ENCODE peak calls at places on chromosomes 4 and X, in nine cellular contexts. One of them, this sample, is unnamed.

GRCh38 chr4:106329027-106329618 is 12.8 kb downstream of the AIMP1 start:
- DNase-seq in HT1080: peak
- DNase-seq in left ventricle myocardium superior: no peak
- DNase-seq in stimulated activated CD4-positive, alpha-beta T cell treated with anti-CD3 and anti-CD28 coated beads, Interleukin-15, amount 100 ng/mL, for 1 hour: no peak
- DNase-seq in NCI-H446: no peak
- DNase-seq in cardiac fibroblast: peak
- DNase-seq in GM12864: no peak
- DNase-seq in PC-3: peak
- DNase-seq in NCI-H1092 treated with DMSO at 0.1 percent for 48 hours: peak
- DNase-seq in this sample: no peak

GRCh38 chrX:68717196-68717595 is 69.7 kb downstream of the STARD8 start:
- DNase-seq in HT1080: no peak
- DNase-seq in left ventricle myocardium superior: no peak
- DNase-seq in stimulated activated CD4-positive, alpha-beta T cell treated with anti-CD3 and anti-CD28 coated beads, Interleukin-15, amount 100 ng/mL, for 1 hour: no peak
- DNase-seq in NCI-H446: no peak
- DNase-seq in cardiac fibroblast: no peak
- DNase-seq in GM12864: no peak
- DNase-seq in PC-3: no peak
- DNase-seq in NCI-H1092 treated with DMSO at 0.1 percent for 48 hours: no peak
- DNase-seq in this sample: no peak

GRCh38 chr4:188282620-188283232 is 143.5 kb downstream of the TRIML1 start:
- DNase-seq in HT1080: no peak
- DNase-seq in left ventricle myocardium superior: no peak
- DNase-seq in stimulated activated CD4-positive, alpha-beta T cell treated with anti-CD3 and anti-CD28 coated beads, Interleukin-15, amount 100 ng/mL, for 1 hour: no peak
- DNase-seq in NCI-H446: no peak
- DNase-seq in cardiac fibroblast: no peak
- DNase-seq in GM12864: no peak
- DNase-seq in PC-3: no peak
- DNase-seq in NCI-H1092 treated with DMSO at 0.1 percent for 48 hours: no peak
- DNase-seq in this sample: no peak

GRCh38 chrX:9503261-9503660 is 38.4 kb downstream of the TBL1X start:
- DNase-seq in HT1080: no peak
- DNase-seq in left ventricle myocardium superior: no peak
- DNase-seq in stimulated activated CD4-positive, alpha-beta T cell treated with anti-CD3 and anti-CD28 coated beads, Interleukin-15, amount 100 ng/mL, for 1 hour: no peak
- DNase-seq in NCI-H446: no peak
- DNase-seq in cardiac fibroblast: no peak
- DNase-seq in GM12864: no peak
- DNase-seq in PC-3: no peak
- DNase-seq in NCI-H1092 treated with DMSO at 0.1 percent for 48 hours: no peak
- DNase-seq in this sample: no peak

GRCh38 chr4:109332926-109333464 is 30.5 kb upstream of the COL25A1 start:
- DNase-seq in HT1080: no peak
- DNase-seq in left ventricle myocardium superior: peak
- DNase-seq in stimulated activated CD4-positive, alpha-beta T cell treated with anti-CD3 and anti-CD28 coated beads, Interleukin-15, amount 100 ng/mL, for 1 hour: no peak
- DNase-seq in NCI-H446: no peak
- DNase-seq in cardiac fibroblast: peak
- DNase-seq in GM12864: no peak
- DNase-seq in PC-3: no peak
- DNase-seq in NCI-H1092 treated with DMSO at 0.1 percent for 48 hours: no peak
- DNase-seq in this sample: no peak

GRCh38 chr4:88226143-88226542 is 58.2 kb downstream of the PPM1K start:
- DNase-seq in HT1080: no peak
- DNase-seq in left ventricle myocardium superior: no peak
- DNase-seq in stimulated activated CD4-positive, alpha-beta T cell treated with anti-CD3 and anti-CD28 coated beads, Interleukin-15, amount 100 ng/mL, for 1 hour: no peak
- DNase-seq in NCI-H446: no peak
- DNase-seq in cardiac fibroblast: no peak
- DNase-seq in GM12864: no peak
- DNase-seq in PC-3: no peak
- DNase-seq in NCI-H1092 treated with DMSO at 0.1 percent for 48 hours: no peak
- DNase-seq in this sample: no peak

GRCh38 chr4:186602978-186603377 is 47.6 kb upstream of the MTNR1A start:
- DNase-seq in HT1080: no peak
- DNase-seq in left ventricle myocardium superior: no peak
- DNase-seq in stimulated activated CD4-positive, alpha-beta T cell treated with anti-CD3 and anti-CD28 coated beads, Interleukin-15, amount 100 ng/mL, for 1 hour: no peak
- DNase-seq in NCI-H446: no peak
- DNase-seq in cardiac fibroblast: no peak
- DNase-seq in GM12864: no peak
- DNase-seq in PC-3: no peak
- DNase-seq in NCI-H1092 treated with DMSO at 0.1 percent for 48 hours: no peak
- DNase-seq in this sample: no peak

GRCh38 chr4:158176108-158176507 is 3.3 kb upstream of the GASK1B start:
- DNase-seq in HT1080: peak
- DNase-seq in left ventricle myocardium superior: no peak
- DNase-seq in stimulated activated CD4-positive, alpha-beta T cell treated with anti-CD3 and anti-CD28 coated beads, Interleukin-15, amount 100 ng/mL, for 1 hour: no peak
- DNase-seq in NCI-H446: no peak
- DNase-seq in cardiac fibroblast: peak
- DNase-seq in GM12864: no peak
- DNase-seq in PC-3: peak
- DNase-seq in NCI-H1092 treated with DMSO at 0.1 percent for 48 hours: no peak
- DNase-seq in this sample: no peak

GRCh38 chr4:151948351-151949016 is 187.7 kb upstream of the GATB start:
- DNase-seq in HT1080: peak
- DNase-seq in left ventricle myocardium superior: no peak
- DNase-seq in stimulated activated CD4-positive, alpha-beta T cell treated with anti-CD3 and anti-CD28 coated beads, Interleukin-15, amount 100 ng/mL, for 1 hour: no peak
- DNase-seq in NCI-H446: no peak
- DNase-seq in cardiac fibroblast: peak
- DNase-seq in GM12864: no peak
- DNase-seq in PC-3: peak
- DNase-seq in NCI-H1092 treated with DMSO at 0.1 percent for 48 hours: no peak
- DNase-seq in this sample: no peak

GRCh38 chr4:78846258-78846657 is 70.1 kb downstream of the BMP2K start:
- DNase-seq in HT1080: no peak
- DNase-seq in left ventricle myocardium superior: no peak
- DNase-seq in stimulated activated CD4-positive, alpha-beta T cell treated with anti-CD3 and anti-CD28 coated beads, Interleukin-15, amount 100 ng/mL, for 1 hour: no peak
- DNase-seq in NCI-H446: no peak
- DNase-seq in cardiac fibroblast: peak
- DNase-seq in GM12864: no peak
- DNase-seq in PC-3: no peak
- DNase-seq in NCI-H1092 treated with DMSO at 0.1 percent for 48 hours: no peak
- DNase-seq in this sample: no peak

GRCh38 chr4:122129061-122129460 is 23.1 kb upstream of the BLTP1 start:
- DNase-seq in HT1080: no peak
- DNase-seq in left ventricle myocardium superior: no peak
- DNase-seq in stimulated activated CD4-positive, alpha-beta T cell treated with anti-CD3 and anti-CD28 coated beads, Interleukin-15, amount 100 ng/mL, for 1 hour: no peak
- DNase-seq in NCI-H446: no peak
- DNase-seq in cardiac fibroblast: no peak
- DNase-seq in GM12864: no peak
- DNase-seq in PC-3: no peak
- DNase-seq in NCI-H1092 treated with DMSO at 0.1 percent for 48 hours: no peak
- DNase-seq in this sample: no peak

GRCh38 chr4:22515888-22516541 is at the start of gene ADGRA3:
- DNase-seq in HT1080: peak
- DNase-seq in left ventricle myocardium superior: peak
- DNase-seq in stimulated activated CD4-positive, alpha-beta T cell treated with anti-CD3 and anti-CD28 coated beads, Interleukin-15, amount 100 ng/mL, for 1 hour: no peak
- DNase-seq in NCI-H446: peak
- DNase-seq in cardiac fibroblast: peak
- DNase-seq in GM12864: no peak
- DNase-seq in PC-3: peak
- DNase-seq in NCI-H1092 treated with DMSO at 0.1 percent for 48 hours: peak
- DNase-seq in this sample: peak

GRCh38 chr4:184355111-184355604 is 119.2 kb downstream of the IRF2 start:
- DNase-seq in HT1080: peak
- DNase-seq in left ventricle myocardium superior: peak
- DNase-seq in stimulated activated CD4-positive, alpha-beta T cell treated with anti-CD3 and anti-CD28 coated beads, Interleukin-15, amount 100 ng/mL, for 1 hour: no peak
- DNase-seq in NCI-H446: no peak
- DNase-seq in cardiac fibroblast: peak
- DNase-seq in GM12864: peak
- DNase-seq in PC-3: peak
- DNase-seq in NCI-H1092 treated with DMSO at 0.1 percent for 48 hours: no peak
- DNase-seq in this sample: peak

GRCh38 chrX:83419030-83419792 is 88.9 kb upstream of the POU3F4 start:
- DNase-seq in HT1080: no peak
- DNase-seq in left ventricle myocardium superior: no peak
- DNase-seq in stimulated activated CD4-positive, alpha-beta T cell treated with anti-CD3 and anti-CD28 coated beads, Interleukin-15, amount 100 ng/mL, for 1 hour: no peak
- DNase-seq in NCI-H446: no peak
- DNase-seq in cardiac fibroblast: no peak
- DNase-seq in GM12864: no peak
- DNase-seq in PC-3: peak
- DNase-seq in NCI-H1092 treated with DMSO at 0.1 percent for 48 hours: no peak
- DNase-seq in this sample: no peak

GRCh38 chr4:78320353-78320935 is 231.1 kb upstream of the ANXA3 start:
- DNase-seq in HT1080: no peak
- DNase-seq in left ventricle myocardium superior: no peak
- DNase-seq in stimulated activated CD4-positive, alpha-beta T cell treated with anti-CD3 and anti-CD28 coated beads, Interleukin-15, amount 100 ng/mL, for 1 hour: no peak
- DNase-seq in NCI-H446: no peak
- DNase-seq in cardiac fibroblast: no peak
- DNase-seq in GM12864: no peak
- DNase-seq in PC-3: no peak
- DNase-seq in NCI-H1092 treated with DMSO at 0.1 percent for 48 hours: no peak
- DNase-seq in this sample: no peak

GRCh38 chrX:75273483-75273882 is 402 bp upstream of the UPRT start:
- DNase-seq in HT1080: no peak
- DNase-seq in left ventricle myocardium superior: no peak
- DNase-seq in stimulated activated CD4-positive, alpha-beta T cell treated with anti-CD3 and anti-CD28 coated beads, Interleukin-15, amount 100 ng/mL, for 1 hour: no peak
- DNase-seq in NCI-H446: no peak
- DNase-seq in cardiac fibroblast: no peak
- DNase-seq in GM12864: no peak
- DNase-seq in PC-3: no peak
- DNase-seq in NCI-H1092 treated with DMSO at 0.1 percent for 48 hours: no peak
- DNase-seq in this sample: peak

GRCh38 chr4:159363376-159363775 is 260.5 kb downstream of the RAPGEF2 start:
- DNase-seq in HT1080: no peak
- DNase-seq in left ventricle myocardium superior: no peak
- DNase-seq in stimulated activated CD4-positive, alpha-beta T cell treated with anti-CD3 and anti-CD28 coated beads, Interleukin-15, amount 100 ng/mL, for 1 hour: no peak
- DNase-seq in NCI-H446: no peak
- DNase-seq in cardiac fibroblast: no peak
- DNase-seq in GM12864: no peak
- DNase-seq in PC-3: no peak
- DNase-seq in NCI-H1092 treated with DMSO at 0.1 percent for 48 hours: no peak
- DNase-seq in this sample: no peak

GRCh38 chrX:50071507-50071906 is 129.3 kb downstream of the AKAP4 start:
- DNase-seq in HT1080: no peak
- DNase-seq in left ventricle myocardium superior: no peak
- DNase-seq in stimulated activated CD4-positive, alpha-beta T cell treated with anti-CD3 and anti-CD28 coated beads, Interleukin-15, amount 100 ng/mL, for 1 hour: no peak
- DNase-seq in NCI-H446: no peak
- DNase-seq in cardiac fibroblast: no peak
- DNase-seq in GM12864: no peak
- DNase-seq in PC-3: no peak
- DNase-seq in NCI-H1092 treated with DMSO at 0.1 percent for 48 hours: no peak
- DNase-seq in this sample: no peak

GRCh38 chrX:70247252-70247651 is 12.8 kb downstream of the P2RY4 start:
- DNase-seq in HT1080: no peak
- DNase-seq in left ventricle myocardium superior: no peak
- DNase-seq in stimulated activated CD4-positive, alpha-beta T cell treated with anti-CD3 and anti-CD28 coated beads, Interleukin-15, amount 100 ng/mL, for 1 hour: no peak
- DNase-seq in NCI-H446: no peak
- DNase-seq in cardiac fibroblast: no peak
- DNase-seq in GM12864: no peak
- DNase-seq in PC-3: peak
- DNase-seq in NCI-H1092 treated with DMSO at 0.1 percent for 48 hours: no peak
- DNase-seq in this sample: no peak

GRCh38 chr4:182495986-182496385 is 252.8 kb downstream of the TENM3 start:
- DNase-seq in HT1080: no peak
- DNase-seq in left ventricle myocardium superior: no peak
- DNase-seq in stimulated activated CD4-positive, alpha-beta T cell treated with anti-CD3 and anti-CD28 coated beads, Interleukin-15, amount 100 ng/mL, for 1 hour: no peak
- DNase-seq in NCI-H446: no peak
- DNase-seq in cardiac fibroblast: no peak
- DNase-seq in GM12864: no peak
- DNase-seq in PC-3: no peak
- DNase-seq in NCI-H1092 treated with DMSO at 0.1 percent for 48 hours: no peak
- DNase-seq in this sample: no peak

GRCh38 chrX:46444011-46444410 is 101.2 kb downstream of the ZNF674 start:
- DNase-seq in HT1080: peak
- DNase-seq in left ventricle myocardium superior: no peak
- DNase-seq in stimulated activated CD4-positive, alpha-beta T cell treated with anti-CD3 and anti-CD28 coated beads, Interleukin-15, amount 100 ng/mL, for 1 hour: no peak
- DNase-seq in NCI-H446: no peak
- DNase-seq in cardiac fibroblast: peak
- DNase-seq in GM12864: no peak
- DNase-seq in PC-3: peak
- DNase-seq in NCI-H1092 treated with DMSO at 0.1 percent for 48 hours: no peak
- DNase-seq in this sample: no peak

GRCh38 chr4:81605278-81605677 is 133.6 kb upstream of the RASGEF1B start:
- DNase-seq in HT1080: no peak
- DNase-seq in left ventricle myocardium superior: no peak
- DNase-seq in stimulated activated CD4-positive, alpha-beta T cell treated with anti-CD3 and anti-CD28 coated beads, Interleukin-15, amount 100 ng/mL, for 1 hour: no peak
- DNase-seq in NCI-H446: no peak
- DNase-seq in cardiac fibroblast: no peak
- DNase-seq in GM12864: no peak
- DNase-seq in PC-3: no peak
- DNase-seq in NCI-H1092 treated with DMSO at 0.1 percent for 48 hours: no peak
- DNase-seq in this sample: no peak

GRCh38 chrX:94914235-94914634 is 1240.2 kb downstream of the FAM133A start:
- DNase-seq in HT1080: no peak
- DNase-seq in left ventricle myocardium superior: no peak
- DNase-seq in stimulated activated CD4-positive, alpha-beta T cell treated with anti-CD3 and anti-CD28 coated beads, Interleukin-15, amount 100 ng/mL, for 1 hour: no peak
- DNase-seq in NCI-H446: no peak
- DNase-seq in cardiac fibroblast: no peak
- DNase-seq in GM12864: no peak
- DNase-seq in PC-3: no peak
- DNase-seq in NCI-H1092 treated with DMSO at 0.1 percent for 48 hours: no peak
- DNase-seq in this sample: no peak

GRCh38 chrX:78109458-78109857 is 5.4 kb downstream of the PGK1 start:
- DNase-seq in HT1080: no peak
- DNase-seq in left ventricle myocardium superior: no peak
- DNase-seq in stimulated activated CD4-positive, alpha-beta T cell treated with anti-CD3 and anti-CD28 coated beads, Interleukin-15, amount 100 ng/mL, for 1 hour: no peak
- DNase-seq in NCI-H446: no peak
- DNase-seq in cardiac fibroblast: no peak
- DNase-seq in GM12864: no peak
- DNase-seq in PC-3: no peak
- DNase-seq in NCI-H1092 treated with DMSO at 0.1 percent for 48 hours: no peak
- DNase-seq in this sample: no peak

GRCh38 chr4:44160776-44161377 is 287.7 kb downstream of the KCTD8 start:
- DNase-seq in HT1080: peak
- DNase-seq in left ventricle myocardium superior: no peak
- DNase-seq in stimulated activated CD4-positive, alpha-beta T cell treated with anti-CD3 and anti-CD28 coated beads, Interleukin-15, amount 100 ng/mL, for 1 hour: no peak
- DNase-seq in NCI-H446: no peak
- DNase-seq in cardiac fibroblast: peak
- DNase-seq in GM12864: no peak
- DNase-seq in PC-3: no peak
- DNase-seq in NCI-H1092 treated with DMSO at 0.1 percent for 48 hours: no peak
- DNase-seq in this sample: no peak

GRCh38 chr4:176548571-176548970 is 228.8 kb downstream of the SPCS3 start:
- DNase-seq in HT1080: peak
- DNase-seq in left ventricle myocardium superior: no peak
- DNase-seq in stimulated activated CD4-positive, alpha-beta T cell treated with anti-CD3 and anti-CD28 coated beads, Interleukin-15, amount 100 ng/mL, for 1 hour: no peak
- DNase-seq in NCI-H446: no peak
- DNase-seq in cardiac fibroblast: peak
- DNase-seq in GM12864: no peak
- DNase-seq in PC-3: peak
- DNase-seq in NCI-H1092 treated with DMSO at 0.1 percent for 48 hours: no peak
- DNase-seq in this sample: no peak

GRCh38 chrX:102546818-102547493 is 30.4 kb upstream of the TMSB15A start:
- DNase-seq in HT1080: no peak
- DNase-seq in left ventricle myocardium superior: no peak
- DNase-seq in stimulated activated CD4-positive, alpha-beta T cell treated with anti-CD3 and anti-CD28 coated beads, Interleukin-15, amount 100 ng/mL, for 1 hour: no peak
- DNase-seq in NCI-H446: no peak
- DNase-seq in cardiac fibroblast: no peak
- DNase-seq in GM12864: no peak
- DNase-seq in PC-3: no peak
- DNase-seq in NCI-H1092 treated with DMSO at 0.1 percent for 48 hours: peak
- DNase-seq in this sample: no peak

GRCh38 chr4:26197018-26197779 is 123.6 kb upstream of the RBPJ start:
- DNase-seq in HT1080: peak
- DNase-seq in left ventricle myocardium superior: no peak
- DNase-seq in stimulated activated CD4-positive, alpha-beta T cell treated with anti-CD3 and anti-CD28 coated beads, Interleukin-15, amount 100 ng/mL, for 1 hour: peak
- DNase-seq in NCI-H446: no peak
- DNase-seq in cardiac fibroblast: peak
- DNase-seq in GM12864: peak
- DNase-seq in PC-3: peak
- DNase-seq in NCI-H1092 treated with DMSO at 0.1 percent for 48 hours: no peak
- DNase-seq in this sample: no peak

GRCh38 chrX:154032653-154033052 is 13.0 kb upstream of the IRAK1 start:
- DNase-seq in HT1080: no peak
- DNase-seq in left ventricle myocardium superior: peak
- DNase-seq in stimulated activated CD4-positive, alpha-beta T cell treated with anti-CD3 and anti-CD28 coated beads, Interleukin-15, amount 100 ng/mL, for 1 hour: no peak
- DNase-seq in NCI-H446: no peak
- DNase-seq in cardiac fibroblast: no peak
- DNase-seq in GM12864: no peak
- DNase-seq in PC-3: no peak
- DNase-seq in NCI-H1092 treated with DMSO at 0.1 percent for 48 hours: no peak
- DNase-seq in this sample: no peak

GRCh38 chr4:38290360-38290759 is 330.2 kb downstream of the PTTG2 start:
- DNase-seq in HT1080: peak
- DNase-seq in left ventricle myocardium superior: no peak
- DNase-seq in stimulated activated CD4-positive, alpha-beta T cell treated with anti-CD3 and anti-CD28 coated beads, Interleukin-15, amount 100 ng/mL, for 1 hour: no peak
- DNase-seq in NCI-H446: no peak
- DNase-seq in cardiac fibroblast: peak
- DNase-seq in GM12864: no peak
- DNase-seq in PC-3: peak
- DNase-seq in NCI-H1092 treated with DMSO at 0.1 percent for 48 hours: no peak
- DNase-seq in this sample: no peak

GRCh38 chr4:17468638-17469221 is 43.2 kb downstream of the QDPR start:
- DNase-seq in HT1080: no peak
- DNase-seq in left ventricle myocardium superior: no peak
- DNase-seq in stimulated activated CD4-positive, alpha-beta T cell treated with anti-CD3 and anti-CD28 coated beads, Interleukin-15, amount 100 ng/mL, for 1 hour: no peak
- DNase-seq in NCI-H446: no peak
- DNase-seq in cardiac fibroblast: peak
- DNase-seq in GM12864: no peak
- DNase-seq in PC-3: peak
- DNase-seq in NCI-H1092 treated with DMSO at 0.1 percent for 48 hours: peak
- DNase-seq in this sample: no peak